ENCODE peak calls at places on chromosomes 13 and 19, in five cellular contexts. A is activated CD8-positive, alpha-beta T cell treated with anti-CD3 and anti-CD28 coated beads, Interleukin-2, amount 10 ng/mL, durations not matched to agents 7 days and 5 days; Q is GM12878; Y is gastroesophageal sphincter; S is activated T-cell treated with anti-CD3 and anti-CD28 coated beads, Interleukin-2, amount 50 U/mL, for 72 hours. F is an unnamed sample.

GRCh38 chr19:42683917-42684513 is 56.3 kb downstream of the PSG3 start:
- ATAC-seq in A (no peak), Q (no peak), Y (no peak), S (no peak), F (no peak)

GRCh38 chr13:39225860-39226259 is 187.6 kb downstream of the NHLRC3 start:
- ATAC-seq in A (no peak), Q (no peak), Y (no peak), S (no peak), F (peak)

GRCh38 chr13:27920677-27921420 is 1.0 kb downstream of the PDX1 start:
- ATAC-seq in A (no peak), Q (no peak), Y (peak), S (peak), F (no peak)

GRCh38 chr19:50626796-50627195 is 12.9 kb downstream of the SYT3 start:
- ATAC-seq in A (no peak), Q (no peak), Y (no peak), S (no peak), F (peak)

GRCh38 chr13:98298599-98298998 is 121.5 kb upstream of the RNF113B start:
- ATAC-seq in A (no peak), Q (no peak), Y (no peak), S (no peak), F (no peak)

GRCh38 chr13:97367427-97367826 is 66.5 kb upstream of the RAP2A start:
- ATAC-seq in A (no peak), Q (no peak), Y (peak), S (no peak), F (no peak)

GRCh38 chr13:108154421-108154858 is 60.9 kb downstream of the LIG4 start:
- ATAC-seq in A (no peak), Q (no peak), Y (no peak), S (no peak), F (no peak)

GRCh38 chr13:111262715-111263114 is 57.7 kb upstream of the TEX29 start:
- ATAC-seq in A (no peak), Q (no peak), Y (no peak), S (no peak), F (no peak)

GRCh38 chr19:38441660-38442348 is 8.3 kb downstream of the RYR1 start:
- ATAC-seq in A (peak), Q (peak), Y (no peak), S (peak), F (peak)

GRCh38 chr19:16339361-16339725 is 14.7 kb downstream of the KLF2 start:
- ATAC-seq in A (no peak), Q (peak), Y (no peak), S (no peak), F (no peak)

GRCh38 chr13:25095862-25096453 is at the start of gene PABPC3:
- ATAC-seq in A (no peak), Q (no peak), Y (no peak), S (peak), F (no peak)

GRCh38 chr19:46349311-46349993 is 2.6 kb downstream of the PPP5C start:
- ATAC-seq in A (no peak), Q (peak), Y (no peak), S (no peak), F (no peak)

GRCh38 chr13:30359999-30360398 is 52.6 kb upstream of the KATNAL1 start:
- ATAC-seq in A (no peak), Q (no peak), Y (no peak), S (no peak), F (no peak)

GRCh38 chr13:33799950-33800592 is 17.9 kb upstream of the RFC3 start:
- ATAC-seq in A (no peak), Q (peak), Y (no peak), S (no peak), F (no peak)

GRCh38 chr19:38122402-38123093 is 101.5 kb downstream of the DPF1 start:
- ATAC-seq in A (no peak), Q (no peak), Y (no peak), S (no peak), F (no peak)

GRCh38 chr19:45676851-45677263 is 8.8 kb downstream of the GIPR start:
- ATAC-seq in A (peak), Q (peak), Y (no peak), S (peak), F (peak)